ENCODE peak calls at places on chromosomes 5 and 9, in ten cellular contexts. P is bronchial epithelial cell, I is RWPE2, L is cardiac muscle cell, K is GM12865, W is A549, Z is A673, A is choroid plexus epithelial cell, O is pancreas, Y is fibroblast of lung. Q is an unnamed sample.

GRCh38 chr5:14213813-14214585 is 70.9 kb downstream of the TRIO start:
- DNase-seq in P (no peak), I (no peak), L (no peak), K (peak), W (no peak), Z (no peak), A (no peak), O (no peak), Y (no peak), Q (no peak)

GRCh38 chr9:100525563-100525962 is 52.3 kb upstream of the CAVIN4 start:
- DNase-seq in P (peak), I (no peak), L (no peak), K (no peak), W (no peak), Z (peak), A (no peak), O (no peak), Y (no peak), Q (no peak)

GRCh38 chr5:116864157-116864837 is 289.7 kb upstream of the SEMA6A start:
- DNase-seq in P (no peak), I (no peak), L (peak), K (no peak), W (no peak), Z (no peak), A (peak), O (no peak), Y (no peak), Q (no peak)

GRCh38 chr5:159330131-159330530 is at the start of gene IL12B:
- DNase-seq in P (peak), I (no peak), L (no peak), K (no peak), W (no peak), Z (no peak), A (no peak), O (no peak), Y (peak), Q (no peak)

GRCh38 chr9:127682351-127683136 is 24.2 kb upstream of the CFAP157 start:
- DNase-seq in P (no peak), I (no peak), L (no peak), K (no peak), W (no peak), Z (no peak), A (no peak), O (peak), Y (no peak), Q (peak)

GRCh38 chr5:178940569-178941360 is at the start of gene ZNF454:
- DNase-seq in P (peak), I (no peak), L (peak), K (no peak), W (no peak), Z (peak), A (peak), O (peak), Y (peak), Q (peak)

GRCh38 chr9:80440724-80441123 is 869.0 kb downstream of the TLE4 start:
- DNase-seq in P (no peak), I (no peak), L (no peak), K (no peak), W (no peak), Z (peak), A (no peak), O (no peak), Y (no peak), Q (no peak)

GRCh38 chr5:58439094-58439644 is 20.7 kb downstream of the PLK2 start:
- DNase-seq in P (no peak), I (no peak), L (peak), K (no peak), W (no peak), Z (no peak), A (no peak), O (peak), Y (no peak), Q (peak)

GRCh38 chr9:129182625-129183494 is 4.8 kb upstream of the IER5L start:
- DNase-seq in P (no peak), I (no peak), L (peak), K (peak), W (peak), Z (peak), A (peak), O (no peak), Y (no peak), Q (no peak)

GRCh38 chr5:126811515-126812198 is 34.7 kb downstream of the LMNB1 start:
- DNase-seq in P (peak), I (no peak), L (no peak), K (peak), W (no peak), Z (no peak), A (peak), O (no peak), Y (no peak), Q (no peak)

GRCh38 chr5:31361234-31361633 is 167.7 kb downstream of the CDH6 start:
- DNase-seq in P (peak), I (no peak), L (no peak), K (no peak), W (no peak), Z (no peak), A (peak), O (no peak), Y (peak), Q (no peak)

GRCh38 chr5:136089804-136090203 is 42.8 kb upstream of the SMAD5 start:
- DNase-seq in P (no peak), I (no peak), L (no peak), K (no peak), W (no peak), Z (no peak), A (no peak), O (no peak), Y (no peak), Q (peak)

GRCh38 chr5:126052120-126052519 is 371.1 kb upstream of the GRAMD2B start:
- DNase-seq in P (peak), I (no peak), L (no peak), K (no peak), W (no peak), Z (no peak), A (peak), O (no peak), Y (peak), Q (no peak)

GRCh38 chr9:119802621-119803020 is 433.4 kb upstream of the BRINP1 start:
- DNase-seq in P (no peak), I (no peak), L (no peak), K (no peak), W (no peak), Z (no peak), A (no peak), O (no peak), Y (no peak), Q (peak)

GRCh38 chr5:125154321-125154811 is 407.9 kb upstream of the ZNF608 start:
- DNase-seq in P (no peak), I (no peak), L (no peak), K (no peak), W (no peak), Z (no peak), A (no peak), O (no peak), Y (peak), Q (no peak)

GRCh38 chr9:77807846-77808749 is 160.0 kb upstream of the GNA14 start:
- DNase-seq in P (no peak), I (no peak), L (no peak), K (no peak), W (no peak), Z (no peak), A (peak), O (no peak), Y (peak), Q (no peak)

GRCh38 chr5:150583541-150584225 is 56.8 kb upstream of the SYNPO start:
- DNase-seq in P (no peak), I (peak), L (no peak), K (no peak), W (no peak), Z (no peak), A (no peak), O (no peak), Y (no peak), Q (no peak)

GRCh38 chr5:128402506-128402905 is 135.5 kb downstream of the FBN2 start:
- DNase-seq in P (no peak), I (no peak), L (no peak), K (no peak), W (no peak), Z (no peak), A (no peak), O (no peak), Y (no peak), Q (no peak)

DNA sequence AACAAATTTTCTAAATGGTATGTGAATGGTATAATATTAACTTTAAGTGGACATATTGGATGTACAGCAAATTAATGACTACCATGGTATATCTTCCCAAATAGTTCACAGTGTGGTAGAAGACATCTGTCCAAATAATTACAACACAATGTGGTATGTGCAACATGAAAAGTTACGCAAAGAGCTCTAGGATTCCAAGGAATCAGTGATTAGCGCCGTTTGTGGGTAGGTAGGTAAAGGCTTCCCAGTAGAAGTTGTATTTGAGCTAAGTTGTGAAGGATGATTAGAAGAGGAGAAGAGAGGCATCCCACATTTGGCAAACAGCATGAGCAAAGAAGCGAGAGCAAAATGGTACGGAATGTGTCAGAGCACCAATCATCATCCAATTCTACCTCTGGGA is 14.3 kb upstream of the KLF9 start:
- DNase-seq in P (no peak), I (no peak), L (no peak), K (no peak), W (no peak), Z (no peak), A (peak), O (no peak), Y (no peak), Q (no peak)
- H3K4me3 ChIP-seq in P (no peak), I (no peak), L (no peak), K (no peak), W (no peak), Z (no peak), A (no peak), O (no peak), Y (no peak), Q (no peak)

GRCh38 chr9:26954050-26954508 is 2.1 kb upstream of the IFT74 start:
- DNase-seq in P (no peak), I (no peak), L (no peak), K (peak), W (no peak), Z (no peak), A (peak), O (no peak), Y (peak), Q (no peak)
- TF ChIP-seq CTCF in P (no peak), I (no peak), L (no peak), K (no peak), W (no peak), Z (no peak), A (no peak), O (no peak), Y (no peak), Q (no peak)

GRCh38 chr5:68395302-68395701 is 179.7 kb downstream of the PIK3R1 start:
- DNase-seq in P (no peak), I (no peak), L (no peak), K (no peak), W (no peak), Z (no peak), A (no peak), O (no peak), Y (no peak), Q (no peak)

GRCh38 chr5:68392608-68393007 is 177.1 kb downstream of the PIK3R1 start:
- DNase-seq in P (no peak), I (no peak), L (no peak), K (peak), W (no peak), Z (no peak), A (no peak), O (no peak), Y (no peak), Q (no peak)

GRCh38 chr5:68395844-68396523 is 180.4 kb downstream of the PIK3R1 start:
- DNase-seq in P (peak), I (no peak), L (no peak), K (no peak), W (no peak), Z (no peak), A (no peak), O (peak), Y (no peak), Q (peak)

GRCh38 chr5:68398146-68398812 is 182.7 kb downstream of the PIK3R1 start:
- DNase-seq in P (no peak), I (no peak), L (no peak), K (no peak), W (no peak), Z (no peak), A (no peak), O (no peak), Y (no peak), Q (no peak)

DNA sequence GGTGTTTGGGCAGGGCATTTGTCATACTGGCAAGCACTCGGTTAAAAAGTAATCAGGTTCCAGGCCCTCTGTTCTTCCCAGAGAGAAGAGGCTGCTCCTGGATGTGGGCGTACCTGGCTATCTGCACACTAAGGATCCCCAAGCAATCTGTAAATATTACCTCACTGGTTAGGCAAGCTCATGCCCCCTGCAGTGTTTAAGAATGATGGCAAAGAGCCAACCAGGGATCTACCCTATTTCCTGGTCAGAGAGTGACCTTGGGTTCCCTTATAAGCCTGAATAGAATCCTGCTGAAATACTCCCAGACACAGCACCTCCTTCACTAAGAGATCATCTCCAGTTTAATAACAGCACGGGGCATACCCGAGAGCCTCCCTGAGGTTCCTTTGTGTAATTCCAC is 181.2 kb downstream of the PIK3R1 start:
- DNase-seq in P (peak), I (no peak), L (no peak), K (no peak), W (peak), Z (no peak), A (peak), O (peak), Y (no peak), Q (peak)
- H3K4me3 ChIP-seq in P (no peak), I (no peak), L (no peak), K (no peak), W (no peak), Z (no peak), A (no peak), O (no peak), Y (no peak), Q (no peak)

GRCh38 chr5:133249593-133249992 is 197.8 kb downstream of the HSPA4 start:
- DNase-seq in P (peak), I (no peak), L (no peak), K (no peak), W (no peak), Z (no peak), A (peak), O (no peak), Y (peak), Q (peak)

GRCh38 chr5:133247145-133247709 is 195.4 kb downstream of the HSPA4 start:
- DNase-seq in P (no peak), I (no peak), L (no peak), K (no peak), W (no peak), Z (no peak), A (no peak), O (no peak), Y (no peak), Q (no peak)

GRCh38 chr5:133246376-133247144 is 194.7 kb downstream of the HSPA4 start:
- DNase-seq in P (no peak), I (no peak), L (no peak), K (no peak), W (no peak), Z (no peak), A (no peak), O (no peak), Y (no peak), Q (no peak)

GRCh38 chr5:133246053-133246370 is 194.2 kb downstream of the HSPA4 start:
- DNase-seq in P (no peak), I (no peak), L (no peak), K (no peak), W (no peak), Z (no peak), A (no peak), O (no peak), Y (no peak), Q (no peak)

GRCh38 chr5:133247881-133248642 is 196.2 kb downstream of the HSPA4 start:
- DNase-seq in P (no peak), I (no peak), L (peak), K (peak), W (peak), Z (no peak), A (peak), O (peak), Y (peak), Q (no peak)
- TF ChIP-seq CTCF in P (peak), I (peak), L (peak), K (peak), W (peak), Z (no peak), A (peak), O (peak), Y (peak), Q (peak)

GRCh38 chr5:142547445-142548374 is 138.2 kb downstream of the FGF1 start:
- DNase-seq in P (no peak), I (no peak), L (no peak), K (no peak), W (no peak), Z (no peak), A (no peak), O (no peak), Y (no peak), Q (no peak)
- H3K4me3 ChIP-seq in P (no peak), I (no peak), L (no peak), K (no peak), W (no peak), Z (no peak), A (no peak), O (no peak), Y (no peak), Q (no peak)

GRCh38 chr5:75668348-75668895 is 48.8 kb downstream of the POC5 start:
- DNase-seq in P (no peak), I (no peak), L (no peak), K (no peak), W (no peak), Z (no peak), A (no peak), O (no peak), Y (no peak), Q (no peak)

GRCh38 chr5:75668988-75669760 is 48.1 kb downstream of the POC5 start:
- DNase-seq in P (peak), I (no peak), L (no peak), K (peak), W (peak), Z (no peak), A (peak), O (peak), Y (no peak), Q (no peak)

GRCh38 chr5:75666801-75667200 is 50.4 kb downstream of the POC5 start:
- DNase-seq in P (no peak), I (no peak), L (no peak), K (no peak), W (no peak), Z (no peak), A (peak), O (no peak), Y (no peak), Q (no peak)

GRCh38 chr5:75664933-75665332 is 52.3 kb downstream of the POC5 start:
- DNase-seq in P (no peak), I (no peak), L (no peak), K (no peak), W (no peak), Z (no peak), A (no peak), O (no peak), Y (no peak), Q (no peak)

GRCh38 chr5:75667586-75667985 is 49.7 kb downstream of the POC5 start:
- DNase-seq in P (no peak), I (no peak), L (no peak), K (no peak), W (no peak), Z (peak), A (peak), O (no peak), Y (no peak), Q (no peak)
- TF ChIP-seq CTCF in P (peak), I (peak), L (no peak), K (no peak), W (peak), Z (peak), A (peak), O (no peak), Y (peak), Q (no peak)

GRCh38 chr9:12817702-12818101 is 42.9 kb downstream of the LURAP1L start:
- DNase-seq in P (peak), I (peak), L (no peak), K (no peak), W (peak), Z (no peak), A (peak), O (peak), Y (peak), Q (peak)
- H3K4me3 ChIP-seq in P (no peak), I (no peak), L (no peak), K (no peak), W (no peak), Z (no peak), A (no peak), O (no peak), Y (no peak), Q (no peak)

Q was measured in LNCaP clone FGC.